ENCODE peak calls at places on chromosomes 13 and 19, in four cellular contexts. T, L, W and D are unnamed samples.

GRCh38 chr13:103772576-103772975 is 706.4 kb upstream of the SLC10A2 start:
- DNase-seq in T (peak), L (no peak), W (peak), D (peak)

GRCh38 chr19:29662278-29662603 is 3.0 kb upstream of the PLEKHF1 start:
- DNase-seq in T (no peak), L (no peak), W (no peak), D (no peak)

GRCh38 chr13:103663996-103664395 is 597.8 kb upstream of the SLC10A2 start:
- DNase-seq in T (no peak), L (no peak), W (no peak), D (no peak)

GRCh38 chr19:13091400-13092161 is 11.1 kb downstream of the LYL1 start:
- DNase-seq in T (no peak), L (no peak), W (no peak), D (no peak)

GRCh38 chr19:53432088-53432661 is 391 bp downstream of the ZNF761 start:
- DNase-seq in T (peak), L (no peak), W (no peak), D (no peak)

GRCh38 chr19:21202865-21203494 is 61.1 kb downstream of the ZNF431 start:
- DNase-seq in T (peak), L (peak), W (no peak), D (peak)

GRCh38 chr13:24355103-24355502 is 45.7 kb downstream of the C1QTNF9 start:
- DNase-seq in T (no peak), L (no peak), W (no peak), D (no peak)

GRCh38 chr19:13974073-13974472 is 21.8 kb downstream of the DCAF15 start:
- DNase-seq in T (peak), L (peak), W (no peak), D (peak)

GRCh38 chr13:20360041-20360491 is 127.9 kb upstream of the GJB6 start:
- DNase-seq in T (no peak), L (no peak), W (no peak), D (peak)

GRCh38 chr13:78024996-78025395 is 106.4 kb upstream of the EDNRB start:
- DNase-seq in T (no peak), L (no peak), W (no peak), D (no peak)

GRCh38 chr13:106530209-106530906 is 5.1 kb downstream of the EFNB2 start:
- DNase-seq in T (no peak), L (no peak), W (no peak), D (no peak)

GRCh38 chr13:34124912-34125311 is 307.0 kb downstream of the RFC3 start:
- DNase-seq in T (no peak), L (no peak), W (peak), D (no peak)

GRCh38 chr13:76216729-76217128 is 580.6 kb downstream of the LMO7 start:
- DNase-seq in T (no peak), L (no peak), W (no peak), D (no peak)

GRCh38 chr13:36432106-36432544 is at the start of gene CCNA1:
- DNase-seq in T (peak), L (peak), W (no peak), D (peak)

GRCh38 chr13:41150058-41150457 is 17.5 kb upstream of the KBTBD6 start:
- DNase-seq in T (no peak), L (no peak), W (no peak), D (no peak)

GRCh38 chr13:77530870-77531269 is 4.6 kb upstream of the SCEL start:
- DNase-seq in T (no peak), L (no peak), W (no peak), D (no peak)

GRCh38 chr13:89324582-89324981 is 1653.4 kb downstream of the SLITRK5 start:
- DNase-seq in T (no peak), L (peak), W (no peak), D (no peak)

GRCh38 chr13:105936816-105937215 is 598.6 kb downstream of the EFNB2 start:
- DNase-seq in T (no peak), L (no peak), W (no peak), D (no peak)

GRCh38 chr19:55549500-55550320 is 4.4 kb upstream of the SBK3 start:
- DNase-seq in T (no peak), L (no peak), W (peak), D (peak)

GRCh38 chr19:30780032-30780431 is 407.8 kb downstream of the ZNF536 start:
- DNase-seq in T (no peak), L (no peak), W (no peak), D (no peak)

GRCh38 chr13:47549219-47549752 is 451.8 kb downstream of the SUCLA2 start:
- DNase-seq in T (no peak), L (no peak), W (no peak), D (no peak)

GRCh38 chr19:14425696-14426138 is 6.6 kb upstream of the DDX39A start:
- DNase-seq in T (peak), L (no peak), W (no peak), D (no peak)

GRCh38 chr13:42405665-42406390 is 133.9 kb downstream of the AKAP11 start:
- DNase-seq in T (no peak), L (no peak), W (no peak), D (no peak)

GRCh38 chr19:12720851-12721655 is 2.7 kb downstream of the TNPO2 start:
- DNase-seq in T (peak), L (no peak), W (no peak), D (no peak)

GRCh38 chr13:71124230-71124629 is 742.8 kb downstream of the DACH1 start:
- DNase-seq in T (no peak), L (no peak), W (no peak), D (no peak)

GRCh38 chr19:1254530-1255185 is 6.3 kb downstream of the MIDN start:
- DNase-seq in T (no peak), L (no peak), W (no peak), D (no peak)

GRCh38 chr19:37979547-37980082 is 72.6 kb downstream of the SIPA1L3 start:
- DNase-seq in T (no peak), L (no peak), W (peak), D (no peak)

GRCh38 chr19:44677019-44677809 is 5.9 kb downstream of the CEACAM19 start:
- DNase-seq in T (peak), L (no peak), W (no peak), D (peak)

GRCh38 chr13:29131159-29131558 is 311.0 kb downstream of the MTUS2 start:
- DNase-seq in T (no peak), L (no peak), W (no peak), D (no peak)

GRCh38 chr13:28474491-28475134 is 20.3 kb downstream of the FLT1 start:
- DNase-seq in T (no peak), L (no peak), W (no peak), D (no peak)

GRCh38 chr13:93227906-93228801 is 1.5 kb downstream of the GPC6 start:
- DNase-seq in T (peak), L (no peak), W (peak), D (peak)

GRCh38 chr19:45440873-45441654 is 17.3 kb upstream of the ERCC1 start:
- DNase-seq in T (peak), L (no peak), W (no peak), D (peak)

GRCh38 chr19:35856546-35857149 is at the start of gene KIRREL2:
- DNase-seq in T (no peak), L (no peak), W (no peak), D (peak)

GRCh38 chr13:95207769-95208366 is 93.4 kb downstream of the ABCC4 start:
- DNase-seq in T (peak), L (no peak), W (no peak), D (no peak)

GRCh38 chr19:13839938-13840750 is 36.8 kb upstream of the NANOS3 start:
- DNase-seq in T (no peak), L (no peak), W (no peak), D (no peak)

GRCh38 chr19:48379058-48379457 is 12.3 kb downstream of the KDELR1 start:
- DNase-seq in T (no peak), L (no peak), W (no peak), D (no peak)

GRCh38 chr13:37446503-37446902 is 152.1 kb downstream of the POSTN start:
- DNase-seq in T (no peak), L (no peak), W (no peak), D (no peak)

GRCh38 chr19:53553159-53553558 is 15.2 kb downstream of the ZNF331 start:
- DNase-seq in T (no peak), L (no peak), W (no peak), D (no peak)

GRCh38 chr13:114110091-114110829 is 22.2 kb downstream of the RASA3 start:
- DNase-seq in T (no peak), L (no peak), W (no peak), D (no peak)

GRCh38 chr13:112204881-112205327 is 138.0 kb downstream of the SOX1 start:
- DNase-seq in T (no peak), L (no peak), W (no peak), D (no peak)
- TF ChIP-seq CHD2 in T (no peak), L (no peak), W (no peak), D (no peak)

DNA sequence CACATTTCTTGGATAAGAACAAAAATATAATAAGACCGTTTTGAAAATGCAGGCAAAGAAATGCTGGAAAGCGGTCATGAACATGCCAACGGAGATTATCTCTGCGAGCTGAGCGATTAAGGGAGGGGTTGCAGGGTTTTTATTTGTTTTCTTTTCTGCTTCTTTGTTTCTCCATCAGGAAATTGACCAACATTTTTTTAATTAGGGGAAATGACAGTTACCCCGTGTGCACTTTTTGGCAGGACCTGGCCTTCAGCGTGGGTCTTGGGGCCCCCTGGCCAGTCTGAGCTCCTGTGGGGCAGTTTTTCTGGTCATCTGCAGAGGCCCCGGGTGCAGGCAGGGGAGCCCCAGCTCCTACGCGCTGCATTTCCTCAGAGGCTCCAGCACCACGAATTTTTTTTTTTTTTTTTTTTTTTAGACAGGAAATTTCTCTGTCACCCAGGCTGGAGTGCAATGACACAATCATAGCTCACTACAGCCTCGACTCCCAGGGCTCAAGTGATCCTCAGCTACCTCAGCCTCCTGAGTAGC is 31.3 kb upstream of the HOMER3 start:
- DNase-seq in T (no peak), L (no peak), W (no peak), D (no peak)
- TF ChIP-seq MAFK in T (no peak), L (no peak), W (no peak), D (no peak)

GRCh38 chr13:99500839-99501134 is 485 bp upstream of the TM9SF2 start:
- DNase-seq in T (no peak), L (no peak), W (no peak), D (no peak)

GRCh38 chr13:99495478-99496321 is 5.6 kb upstream of the TM9SF2 start:
- DNase-seq in T (no peak), L (no peak), W (peak), D (no peak)

GRCh38 chr13:99496322-99497142 is 4.7 kb upstream of the TM9SF2 start:
- DNase-seq in T (peak), L (no peak), W (peak), D (peak)

GRCh38 chr13:99501135-99501951 is at the start of gene TM9SF2:
- DNase-seq in T (peak), L (peak), W (peak), D (peak)

GRCh38 chr13:99498304-99499161 is 2.7 kb upstream of the TM9SF2 start:
- DNase-seq in T (peak), L (peak), W (peak), D (peak)
- TF ChIP-seq CHD2 in T (no peak), L (no peak), W (peak), D (no peak)

DNA sequence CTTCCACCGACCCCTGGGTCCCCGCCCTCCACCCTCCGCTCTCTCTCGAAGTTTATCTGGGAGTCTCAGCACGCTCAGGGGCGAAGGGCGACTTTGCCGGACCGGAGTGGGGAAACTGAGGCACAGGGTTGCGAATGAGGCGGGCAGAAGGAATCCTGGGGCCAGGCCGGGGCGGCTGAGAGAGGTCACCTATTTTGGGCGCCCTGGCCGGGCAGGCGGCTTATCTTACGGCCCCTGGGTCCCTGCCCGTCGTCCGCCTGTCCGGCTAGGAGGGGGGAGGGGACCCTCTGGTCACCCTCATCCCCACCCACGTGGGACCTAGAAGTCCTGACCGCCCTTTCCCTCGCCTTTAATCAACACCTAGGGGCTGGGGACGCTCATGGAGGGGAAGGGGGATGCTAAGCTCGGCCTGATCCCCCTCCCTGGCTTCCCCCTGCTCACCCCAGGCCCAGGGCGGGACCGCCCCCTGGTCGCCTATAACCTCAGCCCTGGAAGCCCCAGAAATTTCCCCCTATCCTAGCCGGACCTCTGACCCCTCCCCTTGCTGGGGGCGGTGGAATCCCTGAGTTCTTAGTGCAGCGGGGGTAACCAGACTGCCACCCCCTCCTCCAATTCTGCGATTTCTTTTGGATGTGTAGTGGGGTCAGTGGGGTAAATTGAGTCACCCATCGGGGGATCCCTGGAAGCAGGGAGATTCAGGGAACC is 556 bp downstream of the TRIP10 start:
- DNase-seq in T (peak), L (no peak), W (no peak), D (peak)
- TF ChIP-seq MAFK in T (no peak), L (no peak), W (no peak), D (no peak)

GRCh38 chr13:80339841-80340642 is 884 bp downstream of the SPRY2 start:
- DNase-seq in T (peak), L (no peak), W (peak), D (no peak)

GRCh38 chr13:80341098-80341701 is at the start of gene SPRY2:
- DNase-seq in T (peak), L (peak), W (peak), D (peak)

GRCh38 chr13:80341771-80342271 is 895 bp upstream of the SPRY2 start:
- DNase-seq in T (no peak), L (no peak), W (peak), D (no peak)

GRCh38 chr13:80339578-80339840 is 1.4 kb downstream of the SPRY2 start:
- DNase-seq in T (no peak), L (no peak), W (no peak), D (no peak)

DNA sequence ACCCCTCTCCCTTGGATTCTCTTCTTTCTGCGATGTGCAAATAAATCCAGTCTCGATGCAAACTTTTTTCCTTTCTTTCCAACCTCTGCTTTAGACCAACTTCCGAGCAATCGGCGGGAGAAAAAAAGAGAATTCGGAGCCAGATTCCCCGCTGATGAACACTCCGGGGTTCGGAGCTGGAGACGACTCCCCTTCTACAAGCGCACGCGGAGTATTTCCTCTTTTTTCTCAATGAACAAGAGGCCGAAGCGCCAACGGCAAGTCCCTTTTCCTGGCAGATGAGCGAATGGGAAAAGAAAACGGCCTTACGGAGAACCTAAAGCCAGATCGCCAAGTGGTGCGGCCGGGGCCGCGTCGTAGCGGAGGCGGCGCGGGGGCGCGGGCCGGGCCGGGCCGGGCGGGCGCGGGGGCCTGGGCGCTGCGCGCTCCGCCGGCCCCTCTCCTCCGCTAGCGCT is 256 bp downstream of the SPRY2 start:
- DNase-seq in T (no peak), L (no peak), W (peak), D (no peak)
- TF ChIP-seq CHD2 in T (no peak), L (no peak), W (no peak), D (no peak)

GRCh38 chr19:41595890-41596280 is 19.9 kb downstream of the CEACAM21 start:
- DNase-seq in T (no peak), L (no peak), W (no peak), D (no peak)
- TF ChIP-seq MAFK in T (no peak), L (no peak), W (no peak), D (no peak)

GRCh38 chr13:74920945-74921725 is 560.8 kb downstream of the TBC1D4 start:
- DNase-seq in T (peak), L (no peak), W (no peak), D (no peak)
- TF ChIP-seq CHD2 in T (no peak), L (no peak), W (no peak), D (no peak)